ENCODE peak calls at places on chromosomes 7 and 10, in ten cellular contexts. C, S, D, A, I, M, Q, R, P and U are unnamed samples. For H3K36me3, the result is how much of the 10 kb centered on the place peaks cover.

GRCh38 chr7:122310119-122311021 is 5.8 kb upstream of the FEZF1 start:
- DNase-seq in C (peak), S (no peak), D (peak), A (peak), I (peak), M (peak), Q (peak), R (no peak), P (no peak), U (no peak)

GRCh38 chr7:33904680-33905388 is 505 bp upstream of the BMPER start:
- DNase-seq in C (peak), S (peak), D (peak), A (peak), I (peak), M (peak), Q (peak), R (no peak), P (no peak), U (no peak)

GRCh38 chr7:87083865-87084519 is 24.5 kb upstream of the ELAPOR2 start:
- DNase-seq in C (no peak), S (no peak), D (no peak), A (no peak), I (peak), M (no peak), Q (no peak), R (no peak), P (no peak), U (no peak)

GRCh38 chr7:77460057-77460486 is 43.9 kb upstream of the GSAP start:
- DNase-seq in C (no peak), S (no peak), D (no peak), A (no peak), I (no peak), M (no peak), Q (no peak), R (no peak), P (no peak), U (no peak)

GRCh38 chr7:104982773-104983619 is 31.0 kb upstream of the KMT2E start:
- DNase-seq in C (no peak), S (no peak), D (no peak), A (no peak), I (no peak), M (no peak), Q (no peak), R (no peak), P (no peak), U (no peak)

GRCh38 chr7:128103498-128104108 is 72.4 kb upstream of the LRRC4 start:
- DNase-seq in C (peak), S (peak), D (no peak), A (no peak), I (peak), M (no peak), Q (no peak), R (no peak), P (no peak), U (no peak)

GRCh38 chr10:42981358-42982236 is 95.3 kb upstream of the RET start:
- DNase-seq in C (peak), S (no peak), D (peak), A (no peak), I (no peak), M (peak), Q (no peak), R (no peak), P (no peak), U (no peak)

GRCh38 chr7:32179567-32179966 is 109.4 kb upstream of the PDE1C start:
- DNase-seq in C (no peak), S (no peak), D (no peak), A (no peak), I (peak), M (no peak), Q (no peak), R (peak), P (no peak), U (no peak)

GRCh38 chr7:29341156-29341555 is 146.6 kb downstream of the CHN2 start:
- DNase-seq in C (no peak), S (no peak), D (no peak), A (no peak), I (no peak), M (no peak), Q (no peak), R (no peak), P (no peak), U (no peak)

GRCh38 chr10:119250641-119251314 is 43.4 kb downstream of the GRK5 start:
- DNase-seq in C (no peak), S (no peak), D (no peak), A (no peak), I (peak), M (no peak), Q (no peak), R (peak), P (peak), U (peak)

GRCh38 chr10:30215631-30216030 is 133.4 kb downstream of the MTPAP start:
- DNase-seq in C (no peak), S (peak), D (no peak), A (no peak), I (peak), M (no peak), Q (no peak), R (no peak), P (no peak), U (no peak)

GRCh38 chr10:132708936-132709335 is 77.0 kb downstream of the NKX6-2 start:
- DNase-seq in C (peak), S (no peak), D (no peak), A (no peak), I (no peak), M (peak), Q (no peak), R (no peak), P (no peak), U (no peak)

DNA sequence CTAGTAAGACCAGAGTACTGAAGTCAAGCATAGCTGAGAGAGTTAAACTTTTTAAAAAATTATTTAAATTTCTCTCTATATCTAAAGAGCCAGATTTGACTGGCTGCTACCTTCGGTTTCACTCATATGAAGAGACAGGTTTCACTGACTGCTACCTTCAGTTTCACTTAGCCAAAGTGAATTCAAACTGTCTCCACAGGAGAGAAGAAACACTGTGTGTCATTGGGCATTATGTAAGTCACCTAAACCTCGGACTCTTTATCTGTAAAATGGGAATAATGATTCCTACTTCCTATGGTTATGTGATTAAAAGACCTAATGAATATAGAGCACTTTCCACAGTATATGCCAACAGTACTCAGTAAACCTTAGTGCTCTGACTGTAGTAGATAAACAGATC is 41.6 kb upstream of the MET start:
- DNase-seq in C (no peak), S (no peak), D (no peak), A (no peak), I (no peak), M (no peak), Q (no peak), R (no peak), P (no peak), U (no peak)
- H3K36me3 ChIP-seq in C (under half), S (under half), D (under half), A (under half), I (under half), M (under half), Q (under half), R (under half), P (under half), U (under half)

GRCh38 chr10:71774916-71775702 is 1.8 kb upstream of the VSIR start:
- DNase-seq in C (peak), S (peak), D (no peak), A (no peak), I (no peak), M (no peak), Q (no peak), R (no peak), P (no peak), U (no peak)

GRCh38 chr10:71779641-71780040 is 6.3 kb upstream of the VSIR start:
- DNase-seq in C (no peak), S (no peak), D (no peak), A (no peak), I (no peak), M (no peak), Q (no peak), R (no peak), P (no peak), U (no peak)

GRCh38 chr10:71776528-71776927 is 3.2 kb upstream of the VSIR start:
- DNase-seq in C (peak), S (no peak), D (no peak), A (no peak), I (no peak), M (no peak), Q (no peak), R (no peak), P (no peak), U (no peak)

GRCh38 chr10:71778071-71778470 is 4.8 kb upstream of the VSIR start:
- DNase-seq in C (no peak), S (no peak), D (no peak), A (no peak), I (no peak), M (no peak), Q (no peak), R (no peak), P (no peak), U (no peak)

DNA sequence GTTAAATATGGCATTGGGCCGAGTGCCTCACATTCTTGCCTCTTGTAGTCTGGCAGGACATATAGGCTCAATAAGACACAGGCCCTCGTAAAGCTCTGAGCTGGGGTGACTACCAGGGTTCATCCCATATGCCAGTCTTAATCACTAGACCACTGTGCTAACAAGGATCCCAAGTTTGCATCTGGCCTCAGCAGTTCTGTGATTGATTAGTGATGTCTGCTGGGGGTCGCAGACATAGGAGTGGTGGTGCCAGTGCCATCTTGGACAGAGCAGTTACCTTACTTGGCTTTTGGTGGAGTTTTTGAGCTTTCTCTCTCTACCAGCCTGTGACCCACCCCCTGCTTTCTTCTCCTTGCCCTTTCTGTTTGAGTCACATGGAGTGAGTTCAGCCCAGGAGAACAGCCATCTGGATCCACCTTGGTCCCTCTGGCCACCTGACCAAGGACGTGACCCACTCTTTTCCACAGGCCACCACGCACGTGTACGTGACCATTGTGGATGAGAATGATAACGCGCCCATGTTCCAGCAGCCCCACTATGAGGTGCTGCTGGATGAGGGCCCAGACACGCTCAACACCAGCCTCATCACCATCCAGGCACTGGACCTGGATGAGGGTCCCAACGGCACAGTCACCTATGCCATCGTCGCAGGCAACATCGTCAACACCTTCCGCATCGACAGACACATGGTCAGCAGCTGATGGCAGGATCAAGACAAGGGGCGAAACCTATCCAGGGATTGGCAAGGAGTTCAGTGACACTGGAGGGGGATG is 4.1 kb upstream of the VSIR start:
- DNase-seq in C (no peak), S (no peak), D (no peak), A (no peak), I (no peak), M (no peak), Q (no peak), R (no peak), P (no peak), U (no peak)
- H3K4me3 ChIP-seq in C (no peak), S (no peak), D (no peak), A (no peak), I (no peak), M (no peak), Q (no peak), R (no peak), P (no peak), U (no peak)

DNA sequence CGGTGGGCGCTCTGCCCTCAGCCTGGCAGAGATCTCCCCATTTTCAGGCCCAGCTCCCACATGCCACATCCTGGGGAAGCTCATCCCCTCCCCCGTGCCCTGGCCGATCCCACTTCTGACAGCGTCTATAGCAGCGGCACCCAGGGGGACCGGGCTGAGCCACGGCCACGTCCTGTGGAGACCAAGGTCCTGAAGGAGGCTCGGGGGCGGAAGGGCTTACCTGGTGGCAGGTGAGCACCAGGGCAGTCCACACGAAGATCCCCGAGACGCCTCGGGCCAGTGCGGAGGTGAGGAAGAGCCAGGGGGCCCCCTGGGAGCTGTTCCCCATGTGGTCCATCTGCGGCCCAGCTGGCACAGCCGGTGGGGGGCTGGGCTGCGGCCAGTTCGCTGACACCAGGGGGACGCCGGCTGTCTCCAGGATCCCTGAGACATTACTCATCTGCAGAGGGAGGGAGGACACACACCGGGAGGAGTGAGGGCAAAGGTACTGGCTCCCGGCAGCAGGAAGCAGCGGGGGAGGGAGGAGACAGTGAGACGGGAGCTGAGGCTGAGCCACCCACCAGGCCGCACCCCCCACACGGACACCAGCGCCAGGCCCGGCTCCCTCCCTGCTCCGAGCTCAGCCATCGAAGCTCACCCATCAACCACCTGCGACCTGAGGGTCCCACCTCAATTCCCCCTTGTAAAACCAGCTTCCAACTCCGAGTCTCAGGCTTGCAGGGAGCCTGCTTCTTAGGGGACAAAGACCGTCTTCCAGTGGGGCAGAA is 776 bp downstream of the TMEM184A start:
- DNase-seq in C (no peak), S (no peak), D (peak), A (no peak), I (peak), M (peak), Q (peak), R (peak), P (no peak), U (peak)
- H3K27ac ChIP-seq in C (peak), S (no peak), D (peak), A (no peak), I (no peak), M (no peak), Q (no peak), R (peak), P (peak), U (no peak)

GRCh38 chr10:11931038-11931437 is 107.9 kb downstream of the PROSER2 start:
- DNase-seq in C (no peak), S (no peak), D (no peak), A (no peak), I (no peak), M (no peak), Q (no peak), R (no peak), P (no peak), U (no peak)

GRCh38 chr10:11934262-11934661 is 108.3 kb downstream of the UPF2 start:
- DNase-seq in C (no peak), S (no peak), D (no peak), A (no peak), I (peak), M (no peak), Q (no peak), R (peak), P (no peak), U (no peak)

GRCh38 chr10:11933837-11934236 is 108.8 kb downstream of the UPF2 start:
- DNase-seq in C (no peak), S (no peak), D (no peak), A (no peak), I (no peak), M (no peak), Q (no peak), R (no peak), P (no peak), U (no peak)

GRCh38 chr10:11927746-11928145 is 104.6 kb downstream of the PROSER2 start:
- DNase-seq in C (no peak), S (no peak), D (no peak), A (no peak), I (no peak), M (no peak), Q (no peak), R (no peak), P (no peak), U (no peak)

GRCh38 chr10:11930342-11930978 is 107.3 kb downstream of the PROSER2 start:
- DNase-seq in C (peak), S (no peak), D (no peak), A (no peak), I (no peak), M (no peak), Q (no peak), R (no peak), P (no peak), U (no peak)
- H3K36me3 ChIP-seq in C (half or more), S (half or more), D (under half), A (under half), I (under half), M (half or more), Q (half or more), R (under half), P (under half), U (half or more)

GRCh38 chr7:120950026-120950538 is 495 bp upstream of the ING3 start:
- DNase-seq in C (no peak), S (no peak), D (no peak), A (no peak), I (no peak), M (no peak), Q (no peak), R (no peak), P (no peak), U (no peak)
- H3K4me3 ChIP-seq in C (peak), S (peak), D (peak), A (peak), I (peak), M (peak), Q (peak), R (peak), P (peak), U (peak)

GRCh38 chr10:84293171-84293570 is 35.2 kb upstream of the CCSER2 start:
- DNase-seq in C (no peak), S (no peak), D (no peak), A (no peak), I (no peak), M (no peak), Q (no peak), R (no peak), P (no peak), U (no peak)

GRCh38 chr10:84294766-84295447 is 33.5 kb upstream of the CCSER2 start:
- DNase-seq in C (no peak), S (no peak), D (no peak), A (no peak), I (no peak), M (no peak), Q (no peak), R (no peak), P (no peak), U (no peak)

GRCh38 chr10:84298077-84298476 is 30.3 kb upstream of the CCSER2 start:
- DNase-seq in C (no peak), S (no peak), D (no peak), A (no peak), I (no peak), M (no peak), Q (no peak), R (no peak), P (no peak), U (no peak)

GRCh38 chr10:84293574-84294016 is 34.8 kb upstream of the CCSER2 start:
- DNase-seq in C (no peak), S (no peak), D (no peak), A (no peak), I (no peak), M (peak), Q (no peak), R (no peak), P (no peak), U (no peak)

GRCh38 chr10:84296071-84296981 is 32.1 kb upstream of the CCSER2 start:
- DNase-seq in C (no peak), S (no peak), D (no peak), A (no peak), I (peak), M (peak), Q (no peak), R (peak), P (no peak), U (peak)
- H3K27ac ChIP-seq in C (peak), S (peak), D (no peak), A (no peak), I (peak), M (no peak), Q (no peak), R (peak), P (no peak), U (peak)

GRCh38 chr7:44075296-44076075 is 6.8 kb downstream of the POLM start:
- DNase-seq in C (no peak), S (no peak), D (no peak), A (no peak), I (no peak), M (no peak), Q (no peak), R (no peak), P (no peak), U (no peak)
- H3K36me3 ChIP-seq in C (half or more), S (half or more), D (under half), A (under half), I (under half), M (under half), Q (under half), R (under half), P (under half), U (under half)

GRCh38 chr7:27102578-27103442 is at the start of gene HOXA2:
- DNase-seq in C (peak), S (no peak), D (no peak), A (peak), I (no peak), M (peak), Q (no peak), R (peak), P (no peak), U (no peak)
- H3K4me3 ChIP-seq in C (peak), S (peak), D (no peak), A (no peak), I (no peak), M (peak), Q (no peak), R (peak), P (peak), U (peak)

GRCh38 chr10:104327745-104328635 is 10.3 kb downstream of the ITPRIP start:
- DNase-seq in C (peak), S (no peak), D (peak), A (peak), I (peak), M (peak), Q (no peak), R (peak), P (no peak), U (peak)
- H3K27ac ChIP-seq in C (peak), S (peak), D (peak), A (no peak), I (peak), M (peak), Q (peak), R (peak), P (peak), U (peak)